ENCODE peak calls at places on chromosome 18, in eight cellular contexts. U, L, I, Z, P, V, C and X are unnamed samples.
A peak's percentile ranks its signal among the peaks of the same experiment; 100 is the strongest.

GRCh38 chr18:76425299-76426101 is 69.5 kb downstream of the ZNF516 start:
- DNase-seq in U (no peak), L (no peak), I (no peak), Z (no peak), P (no peak), V (no peak), C (no peak), X (no peak)

GRCh38 chr18:50247562-50247961 is 18.7 kb downstream of the CFAP53 start:
- DNase-seq in U (no peak), L (no peak), I (no peak), Z (no peak), P (no peak), V (no peak), C (no peak), X (no peak)

GRCh38 chr18:38052879-38053590 is 487.4 kb upstream of the CELF4 start:
- DNase-seq in U (no peak), L (no peak), I (no peak), Z (no peak), P (no peak), V (no peak), C (no peak), X (no peak)

GRCh38 chr18:39966275-39966674 is 1988.8 kb upstream of the PIK3C3 start:
- DNase-seq in U (peak; percentile 2), L (no peak), I (no peak), Z (no peak), P (no peak), V (no peak), C (peak; percentile 6), X (no peak)

GRCh38 chr18:48975817-48976649 is 25.3 kb upstream of the SMAD7 start:
- DNase-seq in U (peak; percentile 47), L (peak; percentile 75), I (no peak), Z (no peak), P (peak; percentile 63), V (peak; percentile 67), C (peak; percentile 69), X (peak; percentile 63)

GRCh38 chr18:76496200-76496890 is 1.3 kb upstream of the ZNF516 start:
- DNase-seq in U (peak; percentile 77), L (peak; percentile 63), I (no peak), Z (no peak), P (peak; percentile 47), V (peak; percentile 34), C (peak; percentile 2), X (no peak)

GRCh38 chr18:57353137-57353939 is 981 bp downstream of the ST8SIA3 start:
- DNase-seq in U (peak; percentile 13), L (no peak), I (no peak), Z (no peak), P (no peak), V (no peak), C (no peak), X (peak; percentile 61)

GRCh38 chr18:26540041-26540628 is 8.2 kb downstream of the KCTD1 start:
- DNase-seq in U (no peak), L (no peak), I (peak; percentile 64), Z (no peak), P (no peak), V (no peak), C (peak; percentile 53), X (no peak)

GRCh38 chr18:6525593-6525992 is 110.9 kb upstream of the L3MBTL4 start:
- DNase-seq in U (no peak), L (no peak), I (no peak), Z (no peak), P (no peak), V (no peak), C (no peak), X (peak; percentile 35)

GRCh38 chr18:13562494-13563029 is 163.8 kb downstream of the FAM210A start:
- DNase-seq in U (no peak), L (no peak), I (no peak), Z (no peak), P (peak; percentile 88), V (peak; percentile 83), C (no peak), X (no peak)

GRCh38 chr18:75256376-75256775 is 45.8 kb downstream of the TSHZ1 start:
- DNase-seq in U (no peak), L (no peak), I (no peak), Z (no peak), P (no peak), V (no peak), C (no peak), X (no peak)

GRCh38 chr18:50053142-50053541 is 141.8 kb downstream of the MYO5B start:
- DNase-seq in U (no peak), L (no peak), I (no peak), Z (no peak), P (no peak), V (no peak), C (no peak), X (no peak)